ENCODE peak calls at places on chromosomes 4 and X, in nine cellular contexts. O, F, Q, G, L, W, P, Z and T are unnamed samples.

GRCh38 chrX:42535233-42535632 is 242.7 kb downstream of the PPP1R2C start:
- DNase-seq in O (no peak), F (no peak), Q (no peak), G (no peak), L (no peak), W (no peak), P (no peak), Z (no peak), T (no peak)

GRCh38 chr4:140049024-140049923 is 104.7 kb downstream of the MAML3 start:
- DNase-seq in O (no peak), F (peak; percentile 71), Q (peak; percentile 51), G (peak; percentile 26), L (peak; percentile 84), W (peak; percentile 79), P (no peak), Z (peak; percentile 46), T (no peak)

GRCh38 chr4:128525939-128526630 is 238.5 kb upstream of the PGRMC2 start:
- DNase-seq in O (no peak), F (peak; percentile 29), Q (no peak), G (peak; percentile 15), L (no peak), W (no peak), P (no peak), Z (no peak), T (no peak)

GRCh38 chrX:2561461-2561860 is 60.7 kb upstream of the DHRSX start:
- DNase-seq in O (no peak), F (no peak), Q (no peak), G (no peak), L (no peak), W (no peak), P (no peak), Z (no peak), T (no peak)

GRCh38 chr4:115165503-115165902 is 52.1 kb upstream of the NDST4 start:
- DNase-seq in O (no peak), F (no peak), Q (no peak), G (no peak), L (no peak), W (no peak), P (no peak), Z (no peak), T (no peak)

GRCh38 chr4:46765465-46765864 is 143.6 kb downstream of the COX7B2 start:
- DNase-seq in O (no peak), F (no peak), Q (no peak), G (no peak), L (no peak), W (no peak), P (peak; percentile 16), Z (no peak), T (no peak)

GRCh38 chrX:15500497-15500966 is at the start of gene BMX:
- DNase-seq in O (no peak), F (no peak), Q (no peak), G (no peak), L (no peak), W (no peak), P (peak; percentile 82), Z (no peak), T (no peak)

GRCh38 chr4:186067757-186068385 is 1.1 kb upstream of the TLR3 start:
- DNase-seq in O (peak; percentile 27), F (peak; percentile 80), Q (peak; percentile 21), G (peak; percentile 58), L (peak; percentile 55), W (peak; percentile 54), P (no peak), Z (peak; percentile 73), T (peak; percentile 10)

GRCh38 chr4:117327491-117327890 is 242.1 kb upstream of the TRAM1L1 start:
- DNase-seq in O (no peak), F (no peak), Q (no peak), G (no peak), L (no peak), W (no peak), P (no peak), Z (no peak), T (no peak)